ENCODE peak calls at places on chromosomes 4 and X, in eight cellular contexts. W, A, Y, S, Q, E, C and V are unnamed samples.

GRCh38 chrX:9519546-9520210 is 54.8 kb downstream of the TBL1X start:
- DNase-seq in W (no peak), A (no peak), Y (no peak), S (no peak), Q (no peak), E (no peak), C (no peak), V (no peak)

GRCh38 chr4:157564771-157565170 is 344.2 kb downstream of the GRIA2 start:
- DNase-seq in W (no peak), A (no peak), Y (no peak), S (no peak), Q (no peak), E (no peak), C (no peak), V (no peak)

GRCh38 chrX:125203737-125204578 is 115.7 kb upstream of the TEX13C start:
- DNase-seq in W (no peak), A (peak; percentile 72), Y (peak; percentile 59), S (peak; percentile 3), Q (peak; percentile 52), E (peak; percentile 82), C (no peak), V (peak; percentile 35)

GRCh38 chr4:85084371-85085170 is 118.1 kb upstream of the WDFY3 start:
- DNase-seq in W (peak; percentile 75), A (no peak), Y (peak; percentile 79), S (peak; percentile 18), Q (peak; percentile 47), E (no peak), C (peak; percentile 18), V (peak; percentile 30)

GRCh38 chr4:30765022-30765421 is 44.9 kb downstream of the PCDH7 start:
- DNase-seq in W (no peak), A (no peak), Y (no peak), S (no peak), Q (no peak), E (no peak), C (no peak), V (no peak)

GRCh38 chr4:147828361-147828760 is 96.5 kb downstream of the ARHGAP10 start:
- DNase-seq in W (no peak), A (no peak), Y (no peak), S (no peak), Q (no peak), E (no peak), C (no peak), V (no peak)

GRCh38 chr4:10082047-10082446 is 34.6 kb downstream of the WDR1 start:
- DNase-seq in W (no peak), A (peak; percentile 72), Y (no peak), S (no peak), Q (no peak), E (peak; percentile 39), C (no peak), V (no peak)

GRCh38 chr4:89712141-89712540 is 124.8 kb downstream of the SNCA start:
- DNase-seq in W (no peak), A (no peak), Y (no peak), S (no peak), Q (no peak), E (no peak), C (no peak), V (no peak)

GRCh38 chr4:132384709-132385108 is 764.4 kb upstream of the PCDH10 start:
- DNase-seq in W (no peak), A (no peak), Y (no peak), S (no peak), Q (no peak), E (no peak), C (no peak), V (no peak)

GRCh38 chr4:114108869-114109268 is 129.4 kb upstream of the ARSJ start:
- DNase-seq in W (peak; percentile 22), A (no peak), Y (peak; percentile 6), S (no peak), Q (no peak), E (no peak), C (no peak), V (no peak)

GRCh38 chr4:30768278-30768677 is 48.1 kb downstream of the PCDH7 start:
- DNase-seq in W (no peak), A (no peak), Y (no peak), S (no peak), Q (no peak), E (no peak), C (no peak), V (no peak)

GRCh38 chrX:70979136-70979762 is 48.4 kb upstream of the SLC7A3 start:
- DNase-seq in W (no peak), A (no peak), Y (peak; percentile 74), S (peak; percentile 9), Q (no peak), E (no peak), C (no peak), V (no peak)

GRCh38 chr4:153809307-153809706 is 20.4 kb upstream of the SFRP2 start:
- DNase-seq in W (no peak), A (no peak), Y (no peak), S (no peak), Q (no peak), E (no peak), C (no peak), V (peak; percentile 63)

GRCh38 chr4:17068396-17068795 is 170.0 kb upstream of the LDB2 start:
- DNase-seq in W (no peak), A (no peak), Y (no peak), S (no peak), Q (no peak), E (no peak), C (no peak), V (no peak)

GRCh38 chrX:152819732-152820131 is 10.8 kb downstream of the CETN2 start:
- DNase-seq in W (no peak), A (no peak), Y (no peak), S (no peak), Q (no peak), E (no peak), C (no peak), V (no peak)

GRCh38 chrX:38768079-38768478 is 33.2 kb upstream of the MID1IP1 start:
- DNase-seq in W (no peak), A (no peak), Y (no peak), S (peak; percentile 10), Q (no peak), E (no peak), C (peak; percentile 8), V (no peak)

GRCh38 chr4:127479031-127479622 is 153.6 kb upstream of the INTU start:
- DNase-seq in W (peak; percentile 39), A (no peak), Y (peak; percentile 76), S (no peak), Q (peak; percentile 11), E (no peak), C (peak; percentile 2), V (no peak)

GRCh38 chr4:121112530-121112929 is 40.2 kb upstream of the NDNF start:
- DNase-seq in W (no peak), A (no peak), Y (no peak), S (no peak), Q (no peak), E (no peak), C (no peak), V (no peak)
- TF ChIP-seq CTCF in W (no peak), A (peak; percentile 12), Y (peak; percentile 58), S (peak; percentile 31), Q (peak; percentile 61), E (peak; percentile 29), C (no peak), V (peak; percentile 74)

DNA sequence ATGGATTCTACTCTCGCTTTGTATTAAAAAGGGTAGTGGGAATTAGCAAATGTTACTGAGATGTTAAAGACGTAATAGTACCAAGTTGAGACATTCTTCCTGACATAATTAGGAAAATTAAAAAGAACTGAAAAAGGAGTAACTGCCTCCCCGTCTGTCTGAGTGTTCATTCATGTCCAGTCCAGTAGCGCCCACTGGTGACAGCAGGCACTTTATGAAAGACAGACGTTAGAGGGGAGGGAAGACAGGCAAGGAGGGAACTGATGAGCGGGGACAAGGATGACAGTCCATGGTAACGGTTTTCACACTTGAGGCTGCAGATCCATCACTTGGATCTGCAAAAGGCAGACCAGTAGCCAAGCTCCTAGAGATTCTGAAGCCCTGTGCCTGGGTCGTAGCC is 326.7 kb downstream of the STK32B start:
- DNase-seq in W (peak; percentile 13), A (no peak), Y (peak; percentile 21), S (no peak), Q (peak; percentile 8), E (no peak), C (no peak), V (no peak)
- TF ChIP-seq CTCF in W (peak; percentile 53), A (no peak), Y (peak; percentile 39), S (no peak), Q (peak; percentile 34), E (no peak), C (no peak), V (no peak)

GRCh38 chr4:627751-628150 is 2.4 kb downstream of the PDE6B start:
- DNase-seq in W (no peak), A (no peak), Y (no peak), S (no peak), Q (no peak), E (peak; percentile 65), C (no peak), V (no peak)

GRCh38 chr4:628346-628745 is 3.0 kb downstream of the PDE6B start:
- DNase-seq in W (no peak), A (no peak), Y (no peak), S (no peak), Q (no peak), E (peak; percentile 71), C (peak; percentile 17), V (no peak)

GRCh38 chr4:629916-630641 is 4.7 kb downstream of the PDE6B start:
- DNase-seq in W (no peak), A (peak; percentile 41), Y (no peak), S (no peak), Q (no peak), E (peak; percentile 75), C (no peak), V (no peak)

GRCh38 chr4:629636-629915 is 4.2 kb downstream of the PDE6B start:
- DNase-seq in W (no peak), A (peak; percentile 53), Y (no peak), S (no peak), Q (no peak), E (peak; percentile 56), C (no peak), V (no peak)

GRCh38 chr4:628821-629635 is 3.7 kb downstream of the PDE6B start:
- DNase-seq in W (no peak), A (peak; percentile 63), Y (no peak), S (no peak), Q (no peak), E (peak; percentile 58), C (no peak), V (no peak)
- TF ChIP-seq CTCF in W (no peak), A (no peak), Y (no peak), S (no peak), Q (no peak), E (no peak), C (no peak), V (no peak)

GRCh38 chr4:176565044-176565443 is 227.7 kb downstream of the VEGFC start:
- DNase-seq in W (no peak), A (no peak), Y (no peak), S (no peak), Q (no peak), E (no peak), C (no peak), V (no peak)

GRCh38 chr4:176569301-176569700 is 223.4 kb downstream of the VEGFC start:
- DNase-seq in W (no peak), A (no peak), Y (no peak), S (no peak), Q (no peak), E (no peak), C (no peak), V (no peak)

GRCh38 chr4:176566769-176567168 is 226.0 kb downstream of the VEGFC start:
- DNase-seq in W (no peak), A (no peak), Y (no peak), S (no peak), Q (no peak), E (no peak), C (no peak), V (no peak)

GRCh38 chr4:176561368-176561767 is 231.4 kb downstream of the VEGFC start:
- DNase-seq in W (no peak), A (no peak), Y (no peak), S (no peak), Q (no peak), E (no peak), C (no peak), V (no peak)

GRCh38 chr4:176563591-176563990 is 229.1 kb downstream of the VEGFC start:
- DNase-seq in W (no peak), A (no peak), Y (no peak), S (no peak), Q (no peak), E (no peak), C (no peak), V (no peak)
- TF ChIP-seq CTCF in W (no peak), A (no peak), Y (no peak), S (no peak), Q (no peak), E (no peak), C (no peak), V (no peak)